ENCODE peak calls at places on chromosomes 12 and 14, in five cellular contexts. X is CD8-positive, alpha-beta T cell; G is PC-3; A is uterus; M is thoracic aorta. Y is an unnamed sample.

GRCh38 chr12:106133136-106134087 is 5.3 kb downstream of the NUAK1 start:
- DNase-seq in X (no peak), G (peak), A (no peak), M (no peak), Y (no peak)

GRCh38 chr12:75887979-75888378 is 143.6 kb downstream of the PHLDA1 start:
- DNase-seq in X (no peak), G (no peak), A (no peak), M (no peak), Y (no peak)

GRCh38 chr12:53205747-53206146 is 1.3 kb downstream of the ITGB7 start:
- DNase-seq in X (peak), G (peak), A (no peak), M (no peak), Y (no peak)

GRCh38 chr12:128729628-128730121 is 94.1 kb downstream of the SLC15A4 start:
- DNase-seq in X (no peak), G (no peak), A (no peak), M (no peak), Y (no peak)

GRCh38 chr14:72495668-72496067 is 398.2 kb downstream of the DPF3 start:
- DNase-seq in X (no peak), G (peak), A (no peak), M (no peak), Y (no peak)

GRCh38 chr12:121182222-121182896 is 27.6 kb upstream of the P2RX4 start:
- DNase-seq in X (no peak), G (no peak), A (no peak), M (no peak), Y (no peak)

GRCh38 chr12:93742086-93742934 is 65.1 kb downstream of the CRADD start:
- DNase-seq in X (peak), G (peak), A (peak), M (peak), Y (peak)

GRCh38 chr12:52197371-52198231 is 5.8 kb upstream of the KRT80 start:
- DNase-seq in X (no peak), G (no peak), A (no peak), M (no peak), Y (no peak)

GRCh38 chr12:69059465-69060457 is 126.8 kb upstream of the CPM start:
- DNase-seq in X (no peak), G (peak), A (no peak), M (no peak), Y (no peak)

GRCh38 chr14:90644882-90645281 is 171.3 kb downstream of the TTC7B start:
- DNase-seq in X (no peak), G (no peak), A (peak), M (no peak), Y (peak)

GRCh38 chr12:116026346-116026745 is 251.1 kb downstream of the MED13L start:
- DNase-seq in X (no peak), G (no peak), A (no peak), M (no peak), Y (no peak)

GRCh38 chr12:116028619-116029018 is 248.9 kb downstream of the MED13L start:
- DNase-seq in X (no peak), G (peak), A (no peak), M (no peak), Y (no peak)

GRCh38 chr12:116027551-116027821 is 250.0 kb downstream of the MED13L start:
- DNase-seq in X (no peak), G (no peak), A (no peak), M (no peak), Y (no peak)

GRCh38 chr12:116024769-116025168 is 252.7 kb downstream of the MED13L start:
- DNase-seq in X (no peak), G (no peak), A (no peak), M (no peak), Y (no peak)

GRCh38 chr12:116026768-116027550 is 250.5 kb downstream of the MED13L start:
- DNase-seq in X (no peak), G (peak), A (no peak), M (no peak), Y (no peak)
- H3K27ac ChIP-seq in X (no peak), G (peak), A (no peak), M (no peak), Y (no peak)

DNA sequence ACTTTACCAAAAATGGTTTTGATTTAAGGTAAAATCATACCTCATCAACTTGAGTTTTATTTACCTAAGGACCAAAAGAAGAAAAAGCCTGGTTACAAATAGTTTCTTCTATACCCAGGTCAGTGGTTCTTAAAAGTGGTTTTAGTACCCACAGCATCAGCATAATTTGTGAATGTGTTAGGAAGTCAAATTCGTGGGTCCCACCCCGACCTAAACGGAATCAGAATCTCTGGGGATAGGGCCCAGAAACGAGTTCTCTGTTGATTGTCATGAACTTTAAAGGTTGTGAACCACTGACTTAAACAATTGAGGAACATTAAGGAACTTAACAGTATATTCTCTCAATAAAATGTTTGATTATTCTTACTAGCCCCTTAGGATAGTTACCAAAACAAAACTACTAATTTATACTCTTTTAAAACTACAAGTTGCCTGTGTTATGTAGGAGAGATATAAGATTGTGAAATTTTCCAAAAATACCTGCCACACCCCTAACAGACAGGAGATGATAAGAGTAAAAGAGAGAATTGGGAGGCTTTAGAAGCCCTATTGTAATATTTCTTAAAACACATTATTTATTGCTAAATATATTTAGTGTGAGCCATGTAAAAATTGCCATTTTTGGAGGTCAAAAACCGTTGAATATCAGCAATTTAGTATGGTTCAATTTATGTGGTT is 669 bp upstream of the SLC25A21 start:
- DNase-seq in X (no peak), G (peak), A (no peak), M (no peak), Y (no peak)
- H3K27ac ChIP-seq in X (no peak), G (peak), A (peak), M (no peak), Y (peak)

GRCh38 chr12:49665384-49665783 is 41.8 kb downstream of the FMNL3 start:
- DNase-seq in X (no peak), G (no peak), A (no peak), M (no peak), Y (no peak)

GRCh38 chr12:49666176-49666575 is 41.0 kb downstream of the FMNL3 start:
- DNase-seq in X (no peak), G (no peak), A (no peak), M (no peak), Y (no peak)

GRCh38 chr12:49662998-49663843 is 39.9 kb downstream of the PRPF40B start:
- DNase-seq in X (peak), G (peak), A (peak), M (no peak), Y (peak)

GRCh38 chr12:49664591-49665146 is 41.3 kb downstream of the PRPF40B start:
- DNase-seq in X (no peak), G (peak), A (no peak), M (no peak), Y (no peak)

DNA sequence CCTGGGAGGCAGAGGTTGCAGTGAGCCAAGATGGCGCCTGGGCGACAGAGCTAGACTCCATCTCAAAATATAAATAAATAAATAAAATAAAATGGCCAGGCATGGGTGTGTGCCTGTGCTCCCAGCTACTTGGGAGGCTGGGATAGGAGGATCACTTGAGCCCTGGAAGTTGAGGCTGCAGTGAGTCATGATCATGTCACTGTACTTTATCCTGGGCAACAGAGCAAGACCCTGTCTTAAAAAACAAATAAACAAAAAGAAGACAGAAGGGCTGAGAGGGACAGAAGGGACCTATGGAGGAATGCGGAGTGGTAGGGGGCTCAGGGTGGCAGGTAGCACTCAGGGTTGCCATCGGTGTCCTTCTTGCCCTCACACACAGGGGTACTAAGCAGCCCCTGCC is 40.8 kb downstream of the PRPF40B start:
- DNase-seq in X (no peak), G (no peak), A (no peak), M (no peak), Y (no peak)
- H3K27ac ChIP-seq in X (no peak), G (no peak), A (no peak), M (no peak), Y (peak)

DNA sequence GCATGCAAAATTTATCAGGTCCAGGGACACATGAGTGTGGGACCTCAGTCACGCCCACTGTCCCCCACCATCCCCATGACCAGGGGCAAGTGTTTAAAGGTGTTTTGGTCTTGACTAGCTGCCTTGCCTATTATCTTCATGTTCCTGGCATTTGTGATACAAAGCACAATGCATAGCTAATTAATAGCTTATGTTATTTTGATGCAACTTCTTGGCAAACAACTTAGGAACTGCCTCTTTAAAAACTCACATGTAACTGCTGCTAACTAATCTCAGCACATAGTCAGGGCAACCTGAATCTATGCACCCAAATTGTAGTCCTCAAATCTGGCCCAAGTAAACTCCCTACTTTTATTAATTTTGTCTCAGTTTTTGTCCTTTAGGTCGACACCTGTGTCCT is 7.4 kb upstream of the OR6J1 start:
- DNase-seq in X (no peak), G (no peak), A (no peak), M (no peak), Y (no peak)
- H3K27ac ChIP-seq in X (no peak), G (no peak), A (no peak), M (no peak), Y (no peak)

DNA sequence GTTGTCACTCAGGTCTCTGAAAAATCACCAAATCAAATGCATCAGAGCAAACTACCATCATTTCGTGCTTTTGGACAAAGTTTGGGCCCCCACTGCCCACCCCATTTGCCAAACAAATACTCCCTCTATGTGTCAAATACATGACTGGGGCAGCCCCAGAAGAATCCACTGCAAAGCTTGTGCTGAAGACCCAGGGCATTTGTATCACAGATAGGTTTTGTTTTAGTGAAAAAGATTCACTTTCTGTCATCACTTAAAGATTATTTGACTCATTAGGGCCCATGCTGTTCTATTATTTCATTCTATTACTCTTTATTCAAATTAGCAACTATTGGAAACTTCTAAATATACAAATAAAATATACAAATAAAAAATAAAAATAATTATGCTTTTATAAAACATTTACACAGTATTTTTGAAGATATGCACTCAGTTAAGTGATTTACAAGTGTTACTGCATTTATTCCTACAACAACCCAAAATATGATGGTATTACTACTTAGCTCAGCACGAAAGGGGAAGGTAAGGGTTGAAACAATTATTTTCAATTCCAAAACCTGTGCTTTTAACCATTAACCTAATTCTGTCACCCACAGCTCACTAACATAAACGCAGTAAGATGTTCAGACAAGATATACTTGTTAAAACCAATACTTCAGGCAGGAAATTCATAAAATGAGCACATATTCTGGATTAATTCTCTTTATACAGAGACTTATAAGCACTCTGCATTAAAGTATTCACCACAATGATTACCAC is 36.5 kb downstream of the LRIG3 start:
- DNase-seq in X (no peak), G (no peak), A (no peak), M (no peak), Y (no peak)
- H3K27ac ChIP-seq in X (no peak), G (no peak), A (no peak), M (no peak), Y (no peak)

GRCh38 chr12:56172839-56173238 is 14.7 kb downstream of the MYL6 start:
- DNase-seq in X (no peak), G (no peak), A (no peak), M (no peak), Y (no peak)
- H3K27ac ChIP-seq in X (no peak), G (no peak), A (no peak), M (no peak), Y (no peak)

DNA sequence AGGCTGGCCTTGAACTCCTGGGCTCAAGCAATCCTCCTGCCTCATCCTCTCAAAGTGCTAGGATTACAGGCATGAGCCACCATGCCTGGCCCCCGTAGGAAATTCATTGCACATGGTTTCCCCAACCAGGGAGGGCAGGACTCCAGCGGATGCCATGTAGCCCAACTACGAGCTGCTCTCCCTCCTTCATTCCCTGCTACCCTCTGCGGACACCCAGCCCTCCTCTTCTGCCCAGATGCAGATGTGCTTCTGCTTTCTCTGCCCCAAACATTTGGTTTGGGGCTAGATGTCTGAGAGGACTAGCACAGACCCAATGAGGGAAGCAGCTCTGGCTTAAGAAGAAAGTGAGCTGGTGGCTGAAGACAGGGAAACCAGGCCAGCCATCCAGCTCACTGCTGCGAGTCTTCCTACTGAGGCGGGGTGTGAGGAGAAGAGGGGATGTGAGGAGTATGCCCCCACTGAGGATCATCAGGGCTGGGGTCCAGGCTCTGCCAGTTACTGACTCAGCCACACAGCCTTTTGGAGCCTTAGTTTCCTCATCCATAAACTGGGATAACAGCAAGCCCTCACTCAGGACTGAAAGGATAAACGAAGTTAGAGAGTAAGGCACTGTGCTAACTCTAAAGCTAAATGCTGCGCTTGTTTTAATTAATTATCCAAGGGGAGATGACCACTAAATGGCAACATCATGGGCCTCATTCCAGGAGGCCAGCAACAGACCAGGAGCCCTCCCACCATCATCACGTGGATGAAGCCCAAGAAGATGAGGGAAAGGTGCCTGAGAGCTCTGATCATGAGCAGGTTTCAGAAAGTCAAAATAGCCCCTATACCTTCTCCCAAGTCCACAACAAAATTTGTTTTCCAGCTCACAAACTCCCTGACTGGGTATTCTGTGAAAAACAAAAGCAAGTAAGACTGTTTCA is 10.9 kb downstream of the CTDSP2 start:
- DNase-seq in X (no peak), G (no peak), A (no peak), M (no peak), Y (no peak)
- H3K27ac ChIP-seq in X (peak), G (no peak), A (peak), M (peak), Y (peak)